ENCODE peak calls at places on chromosome 19, in five cellular contexts. One of them, this sample, is unnamed.

GRCh38 chr19:5215431-5215830 is 125.2 kb downstream of the PTPRS start:
- DNase-seq in GM12865: no peak
- DNase-seq in tibial nerve: no peak
- DNase-seq in left ventricle myocardium inferior: no peak
- DNase-seq in PC-3: no peak
- DNase-seq in this sample: no peak

GRCh38 chr19:15286688-15287355 is 45.5 kb downstream of the BRD4 start:
- DNase-seq in GM12865: no peak
- DNase-seq in tibial nerve: no peak
- DNase-seq in left ventricle myocardium inferior: no peak
- DNase-seq in PC-3: no peak
- DNase-seq in this sample: no peak

GRCh38 chr19:4606921-4607678 is 32.2 kb upstream of the TNFAIP8L1 start:
- DNase-seq in GM12865: no peak
- DNase-seq in tibial nerve: peak; percentile 31
- DNase-seq in left ventricle myocardium inferior: peak; percentile 67
- DNase-seq in PC-3: no peak
- DNase-seq in this sample: no peak

GRCh38 chr19:10237702-10238101 is 6.6 kb upstream of the S1PR2 start:
- DNase-seq in GM12865: no peak
- DNase-seq in tibial nerve: no peak
- DNase-seq in left ventricle myocardium inferior: no peak
- DNase-seq in PC-3: no peak
- DNase-seq in this sample: no peak

GRCh38 chr19:4012975-4013634 is 5.6 kb downstream of the PIAS4 start:
- DNase-seq in GM12865: no peak
- DNase-seq in tibial nerve: no peak
- DNase-seq in left ventricle myocardium inferior: no peak
- DNase-seq in PC-3: no peak
- DNase-seq in this sample: no peak

GRCh38 chr19:6092329-6093286 is 17.7 kb downstream of the RFX2 start:
- DNase-seq in GM12865: peak; percentile 41
- DNase-seq in tibial nerve: peak; percentile 58
- DNase-seq in left ventricle myocardium inferior: peak; percentile 84
- DNase-seq in PC-3: peak; percentile 90
- DNase-seq in this sample: peak; percentile 75

GRCh38 chr19:48741222-48741999 is 1.0 kb upstream of the RASIP1 start:
- DNase-seq in GM12865: peak; percentile 38
- DNase-seq in tibial nerve: no peak
- DNase-seq in left ventricle myocardium inferior: peak; percentile 59
- DNase-seq in PC-3: no peak
- DNase-seq in this sample: no peak

GRCh38 chr19:48954595-48955307 is at the start of gene BAX:
- DNase-seq in GM12865: peak; percentile 99
- DNase-seq in tibial nerve: peak; percentile 93
- DNase-seq in left ventricle myocardium inferior: peak; percentile 97
- DNase-seq in PC-3: peak; percentile 93
- DNase-seq in this sample: peak; percentile 96

GRCh38 chr19:46856062-46857022 is 4.5 kb upstream of the ARHGAP35 start:
- DNase-seq in GM12865: peak; percentile 93
- DNase-seq in tibial nerve: peak; percentile 95
- DNase-seq in left ventricle myocardium inferior: peak; percentile 97
- DNase-seq in PC-3: peak; percentile 90
- DNase-seq in this sample: peak; percentile 96

GRCh38 chr19:16327911-16328823 is 3.5 kb downstream of the KLF2 start:
- DNase-seq in GM12865: peak; percentile 78
- DNase-seq in tibial nerve: peak; percentile 78
- DNase-seq in left ventricle myocardium inferior: peak; percentile 79
- DNase-seq in PC-3: no peak
- DNase-seq in this sample: peak; percentile 98

GRCh38 chr19:4297901-4298771 is 4.1 kb downstream of the TMIGD2 start:
- DNase-seq in GM12865: no peak
- DNase-seq in tibial nerve: no peak
- DNase-seq in left ventricle myocardium inferior: no peak
- DNase-seq in PC-3: no peak
- DNase-seq in this sample: no peak

GRCh38 chr19:11373166-11373884 is 1.1 kb upstream of the SWSAP1 start:
- DNase-seq in GM12865: peak; percentile 28
- DNase-seq in tibial nerve: no peak
- DNase-seq in left ventricle myocardium inferior: no peak
- DNase-seq in PC-3: peak; percentile 58
- DNase-seq in this sample: no peak

GRCh38 chr19:56837004-56837403 is 3.5 kb downstream of the PEG3 start:
- DNase-seq in GM12865: no peak
- DNase-seq in tibial nerve: no peak
- DNase-seq in left ventricle myocardium inferior: no peak
- DNase-seq in PC-3: peak; percentile 31
- DNase-seq in this sample: no peak

GRCh38 chr19:39167461-39168257 is 29.1 kb upstream of the NCCRP1 start:
- DNase-seq in GM12865: no peak
- DNase-seq in tibial nerve: no peak
- DNase-seq in left ventricle myocardium inferior: no peak
- DNase-seq in PC-3: peak; percentile 60
- DNase-seq in this sample: no peak

GRCh38 chr19:49544154-49544553 is 16.4 kb downstream of the RCN3 start:
- DNase-seq in GM12865: no peak
- DNase-seq in tibial nerve: no peak
- DNase-seq in left ventricle myocardium inferior: no peak
- DNase-seq in PC-3: no peak
- DNase-seq in this sample: no peak

GRCh38 chr19:56141416-56141992 is 417 bp downstream of the ZNF444 start:
- DNase-seq in GM12865: peak; percentile 44
- DNase-seq in tibial nerve: no peak
- DNase-seq in left ventricle myocardium inferior: no peak
- DNase-seq in PC-3: no peak
- DNase-seq in this sample: no peak

GRCh38 chr19:48617146-48617937 is 1.6 kb downstream of the RPL18 start:
- DNase-seq in GM12865: no peak
- DNase-seq in tibial nerve: no peak
- DNase-seq in left ventricle myocardium inferior: no peak
- DNase-seq in PC-3: no peak
- DNase-seq in this sample: no peak

GRCh38 chr19:42271861-42272534 is 2.9 kb downstream of the CIC start:
- DNase-seq in GM12865: no peak
- DNase-seq in tibial nerve: no peak
- DNase-seq in left ventricle myocardium inferior: no peak
- DNase-seq in PC-3: no peak
- DNase-seq in this sample: no peak

DNA sequence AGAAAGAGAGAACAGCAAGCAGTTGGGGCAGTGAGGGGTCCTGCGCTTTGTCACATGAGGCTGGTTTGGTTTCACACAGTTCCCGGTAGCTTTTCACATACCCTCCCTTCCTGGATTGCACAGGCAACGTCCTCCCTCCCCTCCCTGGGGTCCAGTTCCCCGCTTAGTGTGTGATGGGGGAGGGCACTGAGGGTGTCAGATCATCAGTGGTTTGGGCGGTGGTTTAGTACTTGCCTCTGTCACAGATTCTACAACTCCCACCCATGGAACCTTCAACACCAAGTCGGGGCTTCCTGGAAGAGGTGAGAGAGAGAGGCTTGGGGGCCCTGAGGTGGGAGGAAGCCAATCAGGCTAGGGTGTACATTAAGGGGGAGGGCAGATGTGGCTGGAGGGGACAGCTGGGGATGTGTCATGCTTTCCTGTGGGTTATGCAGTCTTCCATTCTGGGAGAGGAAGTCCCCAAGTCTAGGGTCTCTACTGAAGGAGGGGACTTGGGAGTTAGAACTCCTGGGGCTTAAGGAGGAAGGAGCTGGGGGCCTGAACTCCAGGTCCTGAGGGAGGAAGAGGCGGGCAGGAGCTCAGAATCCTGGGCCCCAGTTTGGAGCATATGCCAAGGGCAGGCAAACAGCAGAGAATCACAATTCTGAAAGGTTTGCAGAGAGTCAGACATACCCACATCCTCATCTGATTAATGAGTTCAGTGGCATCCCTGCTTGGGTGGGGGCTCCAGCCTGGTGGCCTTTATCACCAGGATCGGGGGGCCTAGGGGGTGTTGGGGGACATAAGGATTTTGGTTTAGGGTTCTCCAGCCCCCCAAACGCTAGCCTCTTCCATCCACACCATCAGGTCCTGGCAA is at the start of gene NKG7:
- DNase-seq in GM12865: peak; percentile 80
- DNase-seq in tibial nerve: no peak
- DNase-seq in left ventricle myocardium inferior: no peak
- DNase-seq in PC-3: no peak
- DNase-seq in this sample: no peak
- H3K4me3 ChIP-seq in GM12865: peak within 1 kb of the TSS; percentile 24
- H3K4me3 ChIP-seq in tibial nerve: no peak within 1 kb of the TSS
- H3K4me3 ChIP-seq in left ventricle myocardium inferior: no peak within 1 kb of the TSS
- H3K4me3 ChIP-seq in PC-3: no peak within 1 kb of the TSS
- H3K4me3 ChIP-seq in this sample: no peak within 1 kb of the TSS

GRCh38 chr19:12825259-12826131 is 8.9 kb downstream of the RTBDN start:
- DNase-seq in GM12865: no peak
- DNase-seq in tibial nerve: no peak
- DNase-seq in left ventricle myocardium inferior: no peak
- DNase-seq in PC-3: peak; percentile 24
- DNase-seq in this sample: peak; percentile 33
- TF ChIP-seq CTCF in GM12865: no peak
- TF ChIP-seq CTCF in tibial nerve: no peak
- TF ChIP-seq CTCF in left ventricle myocardium inferior: peak; percentile 42
- TF ChIP-seq CTCF in PC-3: peak; percentile 50
- TF ChIP-seq CTCF in this sample: peak; percentile 52

GRCh38 chr19:51140441-51140840 is 1.7 kb upstream of the SIGLEC7 start:
- DNase-seq in GM12865: no peak
- DNase-seq in tibial nerve: no peak
- DNase-seq in left ventricle myocardium inferior: no peak
- DNase-seq in PC-3: no peak
- DNase-seq in this sample: no peak
- H3K4me3 ChIP-seq in GM12865: no peak overlapping the region
- H3K4me3 ChIP-seq in tibial nerve: no peak overlapping the region
- H3K4me3 ChIP-seq in left ventricle myocardium inferior: no peak overlapping the region
- H3K4me3 ChIP-seq in PC-3: no peak overlapping the region
- H3K4me3 ChIP-seq in this sample: no peak overlapping the region

GRCh38 chr19:32812571-32812970 is 57.0 kb downstream of the SLC7A9 start:
- DNase-seq in GM12865: no peak
- DNase-seq in tibial nerve: no peak
- DNase-seq in left ventricle myocardium inferior: no peak
- DNase-seq in PC-3: no peak
- DNase-seq in this sample: no peak

GRCh38 chr19:32816555-32817099 is 52.9 kb downstream of the SLC7A9 start:
- DNase-seq in GM12865: no peak
- DNase-seq in tibial nerve: no peak
- DNase-seq in left ventricle myocardium inferior: no peak
- DNase-seq in PC-3: no peak
- DNase-seq in this sample: no peak

GRCh38 chr19:32814046-32814445 is 55.5 kb downstream of the SLC7A9 start:
- DNase-seq in GM12865: no peak
- DNase-seq in tibial nerve: no peak
- DNase-seq in left ventricle myocardium inferior: no peak
- DNase-seq in PC-3: no peak
- DNase-seq in this sample: no peak

GRCh38 chr19:32812036-32812435 is 57.5 kb downstream of the SLC7A9 start:
- DNase-seq in GM12865: no peak
- DNase-seq in tibial nerve: no peak
- DNase-seq in left ventricle myocardium inferior: no peak
- DNase-seq in PC-3: no peak
- DNase-seq in this sample: no peak

GRCh38 chr19:32814624-32815023 is 54.9 kb downstream of the SLC7A9 start:
- DNase-seq in GM12865: no peak
- DNase-seq in tibial nerve: no peak
- DNase-seq in left ventricle myocardium inferior: no peak
- DNase-seq in PC-3: no peak
- DNase-seq in this sample: no peak
- TF ChIP-seq CTCF in GM12865: no peak
- TF ChIP-seq CTCF in tibial nerve: no peak
- TF ChIP-seq CTCF in left ventricle myocardium inferior: no peak
- TF ChIP-seq CTCF in PC-3: no peak
- TF ChIP-seq CTCF in this sample: no peak

GRCh38 chr19:12833418-12833746 is 997 bp downstream of the RTBDN start:
- DNase-seq in GM12865: no peak
- DNase-seq in tibial nerve: no peak
- DNase-seq in left ventricle myocardium inferior: no peak
- DNase-seq in PC-3: no peak
- DNase-seq in this sample: no peak
- H3K4me3 ChIP-seq in GM12865: no peak overlapping the region
- H3K4me3 ChIP-seq in tibial nerve: no peak overlapping the region
- H3K4me3 ChIP-seq in left ventricle myocardium inferior: peak overlapping the region; percentile 57
- H3K4me3 ChIP-seq in PC-3: no peak overlapping the region
- H3K4me3 ChIP-seq in this sample: no peak overlapping the region

DNA sequence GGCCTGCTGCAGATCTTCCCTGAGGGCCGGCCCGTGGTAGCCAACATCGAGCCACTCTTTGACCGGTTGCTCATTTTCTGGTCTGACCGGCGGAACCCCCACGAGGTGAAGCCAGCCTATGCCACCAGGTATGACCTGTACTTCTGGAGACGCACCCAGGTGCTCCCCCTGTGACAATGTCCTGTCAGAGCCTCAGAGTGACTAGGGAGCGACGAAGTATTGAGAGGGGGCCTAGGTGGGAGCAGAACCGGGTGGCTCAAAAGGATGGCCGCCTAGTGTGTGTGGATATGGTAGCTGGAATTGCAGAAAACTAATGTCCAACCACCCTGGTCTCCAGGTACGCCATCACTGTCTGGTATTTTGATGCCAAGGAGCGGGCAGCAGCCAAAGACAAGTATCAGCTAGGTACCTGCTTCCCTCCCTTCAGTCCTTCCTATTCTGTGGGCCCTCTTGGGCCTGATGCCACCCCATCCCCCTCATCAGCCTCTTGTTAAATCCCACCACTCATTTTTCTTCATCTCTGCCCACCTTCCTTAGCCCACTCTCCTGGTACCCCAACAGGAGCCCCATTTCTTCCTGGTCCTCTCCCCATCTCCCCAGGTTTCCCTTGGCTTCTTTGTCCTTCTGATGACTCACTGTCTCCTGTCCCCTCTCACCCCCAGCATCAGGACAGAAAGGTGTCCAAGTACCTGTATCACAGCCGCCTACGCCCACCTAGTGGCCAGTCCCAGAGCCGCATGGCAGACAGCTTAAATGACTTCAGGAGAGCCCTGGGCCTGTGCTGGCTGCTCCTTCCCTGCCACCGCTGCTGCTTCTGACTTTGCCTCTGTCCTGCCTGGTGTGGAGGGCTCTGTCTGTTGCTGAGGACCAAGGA is 8.4 kb downstream of the EGLN2 start:
- DNase-seq in GM12865: no peak
- DNase-seq in tibial nerve: no peak
- DNase-seq in left ventricle myocardium inferior: no peak
- DNase-seq in PC-3: peak; percentile 49
- DNase-seq in this sample: no peak
- TF ChIP-seq CTCF in GM12865: peak; percentile 27
- TF ChIP-seq CTCF in tibial nerve: peak; percentile 28
- TF ChIP-seq CTCF in left ventricle myocardium inferior: peak; percentile 19
- TF ChIP-seq CTCF in PC-3: peak; percentile 59
- TF ChIP-seq CTCF in this sample: peak; percentile 35

This sample was measured in fibroblast of villous mesenchyme.